ENCODE peak calls at places on chromosomes 7 and 10, in seven cellular contexts. One of them, this sample, is unnamed. For H3K4me1, the result is how much of the 10 kb centered on the place peaks cover.

GRCh38 chr10:33571616-33572015 is 237.1 kb upstream of the NRP1 start:
- DNase-seq in spleen: no peak
- DNase-seq in HepG2: no peak
- DNase-seq in transverse colon: no peak
- DNase-seq in suprapubic skin: no peak
- DNase-seq in H1: no peak
- DNase-seq in stomach: no peak
- DNase-seq in this sample: no peak

GRCh38 chr7:15784694-15785030 is 98.2 kb upstream of the MEOX2 start:
- DNase-seq in spleen: no peak
- DNase-seq in HepG2: no peak
- DNase-seq in transverse colon: no peak
- DNase-seq in suprapubic skin: no peak
- DNase-seq in H1: no peak
- DNase-seq in stomach: no peak
- DNase-seq in this sample: no peak

GRCh38 chr7:21092923-21093702 is 306.4 kb upstream of the SP8 start:
- DNase-seq in spleen: no peak
- DNase-seq in HepG2: no peak
- DNase-seq in transverse colon: peak
- DNase-seq in suprapubic skin: no peak
- DNase-seq in H1: no peak
- DNase-seq in stomach: no peak
- DNase-seq in this sample: no peak

GRCh38 chr10:74898201-74898976 is 72.0 kb downstream of the KAT6B start:
- DNase-seq in spleen: no peak
- DNase-seq in HepG2: peak
- DNase-seq in transverse colon: no peak
- DNase-seq in suprapubic skin: no peak
- DNase-seq in H1: no peak
- DNase-seq in stomach: no peak
- DNase-seq in this sample: no peak

GRCh38 chr10:73768881-73769280 is 13.0 kb upstream of the CHCHD1 start:
- DNase-seq in spleen: peak
- DNase-seq in HepG2: no peak
- DNase-seq in transverse colon: peak
- DNase-seq in suprapubic skin: no peak
- DNase-seq in H1: no peak
- DNase-seq in stomach: no peak
- DNase-seq in this sample: no peak

GRCh38 chr7:50853311-50853710 is 70.6 kb upstream of the GRB10 start:
- DNase-seq in spleen: no peak
- DNase-seq in HepG2: no peak
- DNase-seq in transverse colon: no peak
- DNase-seq in suprapubic skin: no peak
- DNase-seq in H1: no peak
- DNase-seq in stomach: no peak
- DNase-seq in this sample: no peak

GRCh38 chr10:71319042-71319799 is at the start of gene SLC29A3:
- DNase-seq in spleen: peak
- DNase-seq in HepG2: peak
- DNase-seq in transverse colon: peak
- DNase-seq in suprapubic skin: peak
- DNase-seq in H1: peak
- DNase-seq in stomach: peak
- DNase-seq in this sample: peak

GRCh38 chr10:9853405-9854010 is 1164.2 kb upstream of the CELF2 start:
- DNase-seq in spleen: no peak
- DNase-seq in HepG2: no peak
- DNase-seq in transverse colon: no peak
- DNase-seq in suprapubic skin: no peak
- DNase-seq in H1: no peak
- DNase-seq in stomach: no peak
- DNase-seq in this sample: no peak

GRCh38 chr7:115086146-115086841 is 164.4 kb downstream of the MDFIC start:
- DNase-seq in spleen: no peak
- DNase-seq in HepG2: no peak
- DNase-seq in transverse colon: no peak
- DNase-seq in suprapubic skin: no peak
- DNase-seq in H1: no peak
- DNase-seq in stomach: no peak
- DNase-seq in this sample: no peak

GRCh38 chr10:48475943-48476278 is 129.0 kb downstream of the ARHGAP22 start:
- DNase-seq in spleen: no peak
- DNase-seq in HepG2: no peak
- DNase-seq in transverse colon: no peak
- DNase-seq in suprapubic skin: no peak
- DNase-seq in H1: no peak
- DNase-seq in stomach: no peak
- DNase-seq in this sample: peak

GRCh38 chr7:85529831-85530230 is 343.0 kb upstream of the SEMA3D start:
- DNase-seq in spleen: no peak
- DNase-seq in HepG2: no peak
- DNase-seq in transverse colon: no peak
- DNase-seq in suprapubic skin: no peak
- DNase-seq in H1: no peak
- DNase-seq in stomach: no peak
- DNase-seq in this sample: no peak

GRCh38 chr10:43249962-43250624 is 16.8 kb downstream of the RASGEF1A start:
- DNase-seq in spleen: peak
- DNase-seq in HepG2: no peak
- DNase-seq in transverse colon: no peak
- DNase-seq in suprapubic skin: peak
- DNase-seq in H1: no peak
- DNase-seq in stomach: peak
- DNase-seq in this sample: peak

GRCh38 chr7:84490661-84491060 is 296.1 kb upstream of the SEMA3A start:
- DNase-seq in spleen: no peak
- DNase-seq in HepG2: no peak
- DNase-seq in transverse colon: no peak
- DNase-seq in suprapubic skin: no peak
- DNase-seq in H1: no peak
- DNase-seq in stomach: no peak
- DNase-seq in this sample: no peak

GRCh38 chr7:80047856-80048459 is 86.7 kb upstream of the GNAI1 start:
- DNase-seq in spleen: no peak
- DNase-seq in HepG2: no peak
- DNase-seq in transverse colon: no peak
- DNase-seq in suprapubic skin: no peak
- DNase-seq in H1: no peak
- DNase-seq in stomach: no peak
- DNase-seq in this sample: no peak

GRCh38 chr7:105662998-105663397 is 81.7 kb upstream of the EFCAB10 start:
- DNase-seq in spleen: no peak
- DNase-seq in HepG2: no peak
- DNase-seq in transverse colon: no peak
- DNase-seq in suprapubic skin: no peak
- DNase-seq in H1: no peak
- DNase-seq in stomach: no peak
- DNase-seq in this sample: no peak

GRCh38 chr10:32263300-32263699 is 83.7 kb downstream of the EPC1 start:
- DNase-seq in spleen: no peak
- DNase-seq in HepG2: no peak
- DNase-seq in transverse colon: no peak
- DNase-seq in suprapubic skin: no peak
- DNase-seq in H1: no peak
- DNase-seq in stomach: no peak
- DNase-seq in this sample: no peak

GRCh38 chr10:31138026-31138553 is 106.4 kb upstream of the ZNF438 start:
- DNase-seq in spleen: no peak
- DNase-seq in HepG2: no peak
- DNase-seq in transverse colon: no peak
- DNase-seq in suprapubic skin: no peak
- DNase-seq in H1: no peak
- DNase-seq in stomach: no peak
- DNase-seq in this sample: no peak

GRCh38 chr7:95476904-95477594 is 8.7 kb upstream of the ASB4 start:
- DNase-seq in spleen: no peak
- DNase-seq in HepG2: peak
- DNase-seq in transverse colon: peak
- DNase-seq in suprapubic skin: no peak
- DNase-seq in H1: no peak
- DNase-seq in stomach: peak
- DNase-seq in this sample: peak

GRCh38 chr7:949021-949934 is 5.2 kb downstream of the ADAP1 start:
- DNase-seq in spleen: peak
- DNase-seq in HepG2: no peak
- DNase-seq in transverse colon: peak
- DNase-seq in suprapubic skin: peak
- DNase-seq in H1: no peak
- DNase-seq in stomach: peak
- DNase-seq in this sample: peak
- TF ChIP-seq POLR2AphosphoS5 in spleen: no peak
- TF ChIP-seq POLR2AphosphoS5 in HepG2: no peak
- TF ChIP-seq POLR2AphosphoS5 in transverse colon: no peak
- TF ChIP-seq POLR2AphosphoS5 in suprapubic skin: no peak
- TF ChIP-seq POLR2AphosphoS5 in H1: no peak
- TF ChIP-seq POLR2AphosphoS5 in stomach: peak
- TF ChIP-seq POLR2AphosphoS5 in this sample: no peak

GRCh38 chr7:44615793-44616192 is 9.4 kb downstream of the OGDH start:
- DNase-seq in spleen: no peak
- DNase-seq in HepG2: no peak
- DNase-seq in transverse colon: no peak
- DNase-seq in suprapubic skin: no peak
- DNase-seq in H1: no peak
- DNase-seq in stomach: no peak
- DNase-seq in this sample: no peak

GRCh38 chr7:44617225-44617885 is 10.9 kb downstream of the OGDH start:
- DNase-seq in spleen: no peak
- DNase-seq in HepG2: no peak
- DNase-seq in transverse colon: no peak
- DNase-seq in suprapubic skin: no peak
- DNase-seq in H1: no peak
- DNase-seq in stomach: no peak
- DNase-seq in this sample: no peak

GRCh38 chr7:44616545-44616944 is 10.1 kb downstream of the OGDH start:
- DNase-seq in spleen: no peak
- DNase-seq in HepG2: no peak
- DNase-seq in transverse colon: no peak
- DNase-seq in suprapubic skin: no peak
- DNase-seq in H1: no peak
- DNase-seq in stomach: no peak
- DNase-seq in this sample: no peak

GRCh38 chr7:44618045-44618444 is 11.6 kb downstream of the OGDH start:
- DNase-seq in spleen: no peak
- DNase-seq in HepG2: no peak
- DNase-seq in transverse colon: no peak
- DNase-seq in suprapubic skin: no peak
- DNase-seq in H1: no peak
- DNase-seq in stomach: no peak
- DNase-seq in this sample: no peak

GRCh38 chr7:44615149-44615611 is 8.8 kb downstream of the OGDH start:
- DNase-seq in spleen: peak
- DNase-seq in HepG2: peak
- DNase-seq in transverse colon: peak
- DNase-seq in suprapubic skin: no peak
- DNase-seq in H1: no peak
- DNase-seq in stomach: peak
- DNase-seq in this sample: no peak
- H3K4me1 ChIP-seq in spleen: half or more
- H3K4me1 ChIP-seq in HepG2: under half
- H3K4me1 ChIP-seq in transverse colon: half or more
- H3K4me1 ChIP-seq in suprapubic skin: half or more
- H3K4me1 ChIP-seq in H1: under half
- H3K4me1 ChIP-seq in stomach: under half
- H3K4me1 ChIP-seq in this sample: under half

GRCh38 chr10:104328636-104328915 is 9.7 kb downstream of the ITPRIP start:
- DNase-seq in spleen: no peak
- DNase-seq in HepG2: no peak
- DNase-seq in transverse colon: no peak
- DNase-seq in suprapubic skin: no peak
- DNase-seq in H1: no peak
- DNase-seq in stomach: no peak
- DNase-seq in this sample: peak

GRCh38 chr10:104331208-104331838 is 6.9 kb downstream of the ITPRIP start:
- DNase-seq in spleen: peak
- DNase-seq in HepG2: peak
- DNase-seq in transverse colon: peak
- DNase-seq in suprapubic skin: peak
- DNase-seq in H1: no peak
- DNase-seq in stomach: peak
- DNase-seq in this sample: peak

GRCh38 chr10:104329754-104330153 is 8.5 kb downstream of the ITPRIP start:
- DNase-seq in spleen: peak
- DNase-seq in HepG2: no peak
- DNase-seq in transverse colon: no peak
- DNase-seq in suprapubic skin: peak
- DNase-seq in H1: no peak
- DNase-seq in stomach: no peak
- DNase-seq in this sample: no peak

GRCh38 chr10:104328916-104329710 is 9.2 kb downstream of the ITPRIP start:
- DNase-seq in spleen: peak
- DNase-seq in HepG2: peak
- DNase-seq in transverse colon: no peak
- DNase-seq in suprapubic skin: peak
- DNase-seq in H1: no peak
- DNase-seq in stomach: no peak
- DNase-seq in this sample: peak

DNA sequence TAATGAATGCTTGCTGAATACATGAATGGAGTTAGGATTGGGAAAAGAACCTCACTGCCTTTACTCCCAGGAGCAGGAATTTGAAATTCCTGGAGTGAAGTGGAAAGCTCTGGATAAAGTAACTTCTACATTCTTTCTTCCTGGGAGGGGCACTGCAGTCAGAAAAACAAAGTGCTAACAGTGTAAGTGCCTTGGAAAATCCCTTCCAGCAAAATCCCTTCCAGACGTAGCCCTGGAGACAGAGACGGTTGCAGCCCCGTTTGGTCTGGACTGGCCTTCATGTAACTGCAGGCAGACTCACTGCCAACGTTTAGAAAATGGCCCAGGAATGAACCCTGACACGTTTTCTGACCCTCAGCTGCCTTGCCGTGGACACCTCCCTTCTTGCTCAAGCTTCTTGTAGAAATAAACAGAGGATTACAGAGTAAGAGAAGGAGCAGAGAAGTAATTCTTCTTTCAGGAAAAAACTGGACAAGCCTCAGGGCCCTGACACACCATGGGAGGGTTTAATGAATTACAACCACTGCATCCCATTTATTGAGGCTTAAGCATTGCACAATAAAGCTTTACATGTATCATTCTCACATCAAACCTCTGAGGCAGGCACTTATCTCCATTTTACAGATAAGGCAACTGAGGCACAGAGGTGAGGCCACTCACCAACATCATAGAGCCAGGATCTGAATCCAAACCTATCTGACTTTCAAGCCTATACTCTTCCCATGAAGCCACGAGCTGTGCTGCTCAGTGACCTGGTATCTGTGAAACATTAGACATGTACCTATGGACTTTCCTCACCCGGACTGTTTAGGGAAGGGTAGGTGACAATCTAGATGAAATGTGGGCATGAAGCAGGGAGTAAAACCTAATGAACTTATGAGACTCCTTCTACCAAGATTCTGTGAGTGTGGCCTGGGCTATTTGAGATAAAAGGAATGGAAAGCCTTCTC is 7.8 kb downstream of the ITPRIP start:
- DNase-seq in spleen: peak
- DNase-seq in HepG2: peak
- DNase-seq in transverse colon: peak
- DNase-seq in suprapubic skin: peak
- DNase-seq in H1: no peak
- DNase-seq in stomach: no peak
- DNase-seq in this sample: peak
- TF ChIP-seq POLR2AphosphoS5 in spleen: peak
- TF ChIP-seq POLR2AphosphoS5 in HepG2: no peak
- TF ChIP-seq POLR2AphosphoS5 in transverse colon: peak
- TF ChIP-seq POLR2AphosphoS5 in suprapubic skin: no peak
- TF ChIP-seq POLR2AphosphoS5 in H1: no peak
- TF ChIP-seq POLR2AphosphoS5 in stomach: peak
- TF ChIP-seq POLR2AphosphoS5 in this sample: peak

GRCh38 chr10:121521794-121522556 is 76.3 kb downstream of the FGFR2 start:
- DNase-seq in spleen: no peak
- DNase-seq in HepG2: no peak
- DNase-seq in transverse colon: no peak
- DNase-seq in suprapubic skin: no peak
- DNase-seq in H1: no peak
- DNase-seq in stomach: no peak
- DNase-seq in this sample: no peak
- H3K4me1 ChIP-seq in spleen: under half
- H3K4me1 ChIP-seq in HepG2: under half
- H3K4me1 ChIP-seq in transverse colon: under half
- H3K4me1 ChIP-seq in suprapubic skin: under half
- H3K4me1 ChIP-seq in H1: under half
- H3K4me1 ChIP-seq in stomach: under half
- H3K4me1 ChIP-seq in this sample: under half

This sample was measured in breast epithelium.